ENCODE peak calls at places on chromosomes 5 and 9, in seven cellular contexts. I is PC-3, H is fibroblast of lung, R is hepatocyte, W is GM23248, O is keratinocyte, L is neuronal stem cell. V is an unnamed sample.

GRCh38 chr5:135834639-135835529 is at the start of gene SLC25A48:
- DNase-seq in H (peak; percentile 39), W (peak; percentile 68), I (no peak), O (no peak), R (peak; percentile 86), L (peak; percentile 71), V (peak; percentile 93)

GRCh38 chr5:111221139-111221538 is 3.0 kb upstream of the CAMK4 start:
- DNase-seq in R (no peak), L (no peak), H (no peak), I (no peak), W (no peak), O (no peak), V (no peak)

GRCh38 chr5:137341831-137342230 is 157.3 kb downstream of the SPOCK1 start:
- DNase-seq in I (no peak), H (no peak), L (no peak), O (no peak), R (no peak), W (no peak), V (no peak)

GRCh38 chr9:33329996-33330395 is 39.7 kb downstream of the NFX1 start:
- DNase-seq in R (peak; percentile 20), O (no peak), H (peak; percentile 63), L (no peak), W (peak; percentile 80), I (peak; percentile 83), V (no peak)

GRCh38 chr9:113677057-113677456 is 199.1 kb upstream of the ZNF618 start:
- DNase-seq in W (peak; percentile 36), H (no peak), O (no peak), R (no peak), I (no peak), L (no peak), V (no peak)

GRCh38 chr9:126411948-126412284 is 85.3 kb downstream of the MVB12B start:
- DNase-seq in L (no peak), R (no peak), H (no peak), I (no peak), O (no peak), W (no peak), V (no peak)

GRCh38 chr9:79325501-79325900 is 246.3 kb upstream of the TLE4 start:
- DNase-seq in W (no peak), I (no peak), L (no peak), O (no peak), R (no peak), H (peak; percentile 70), V (no peak)

GRCh38 chr5:76544268-76544926 is 78.8 kb downstream of the F2RL2 start:
- DNase-seq in W (peak; percentile 23), H (peak; percentile 43), O (no peak), R (peak; percentile 78), I (peak; percentile 43), L (peak; percentile 8), V (peak; percentile 60)

GRCh38 chr5:66969963-66970362 is 226.6 kb downstream of the CD180 start:
- DNase-seq in W (no peak), R (no peak), O (no peak), I (no peak), L (no peak), H (no peak), V (no peak)

GRCh38 chr5:67792891-67793290 is 422.7 kb upstream of the PIK3R1 start:
- DNase-seq in H (peak; percentile 60), W (peak; percentile 17), O (no peak), L (no peak), I (no peak), R (no peak), V (no peak)

GRCh38 chr9:15295761-15296405 is 11.1 kb downstream of the TTC39B start:
- DNase-seq in H (peak; percentile 88), L (no peak), W (peak; percentile 89), I (no peak), O (no peak), R (peak; percentile 56), V (no peak)

GRCh38 chr9:37383876-37384715 is 38.4 kb upstream of the GRHPR start:
- DNase-seq in W (no peak), O (no peak), R (no peak), H (no peak), I (no peak), L (no peak), V (no peak)

GRCh38 chr5:95280692-95281091 is 4.2 kb downstream of the MCTP1 start:
- DNase-seq in W (no peak), L (no peak), I (no peak), H (no peak), R (no peak), O (no peak), V (no peak)

GRCh38 chr9:130833324-130833990 is 1.6 kb upstream of the ABL1 start:
- DNase-seq in R (no peak), O (no peak), H (peak; percentile 75), I (peak; percentile 17), L (no peak), W (no peak), V (no peak)

GRCh38 chr5:52811067-52811749 is 23.5 kb downstream of the ITGA1 start:
- DNase-seq in I (peak; percentile 49), W (peak; percentile 90), O (no peak), R (peak; percentile 12), H (peak; percentile 45), L (no peak), V (no peak)

GRCh38 chr9:125008599-125008998 is 67.7 kb upstream of the GOLGA1 start:
- DNase-seq in R (no peak), O (no peak), H (no peak), L (no peak), I (no peak), W (no peak), V (no peak)

GRCh38 chr9:2158111-2158610 is 143.0 kb downstream of the SMARCA2 start:
- DNase-seq in W (peak; percentile 80), R (peak; percentile 46), O (no peak), H (peak; percentile 69), I (peak; percentile 56), L (no peak), V (peak; percentile 39)

GRCh38 chr5:102307232-102307631 is 11.1 kb upstream of the SLCO4C1 start:
- DNase-seq in W (no peak), H (no peak), L (no peak), I (no peak), R (no peak), O (no peak), V (no peak)
- H3K4me1 ChIP-seq in W (no peaks in the 10 kb centered on the region), H (no peaks in the 10 kb centered on the region), L (no peaks in the 10 kb centered on the region), I (no peaks in the 10 kb centered on the region), R (no peaks in the 10 kb centered on the region), O (no peaks in the 10 kb centered on the region), V (no peaks in the 10 kb centered on the region)

GRCh38 chr9:127976943-127977871 is 3.6 kb downstream of the EEIG1 start:
- DNase-seq in H (no peak), O (no peak), I (no peak), W (no peak), R (no peak), L (no peak), V (no peak)
- H2AFZ ChIP-seq in H (no peak overlapping the region), O (no peak overlapping the region), I (no peak overlapping the region), W (no peak overlapping the region), R (no peak overlapping the region), L (no peak overlapping the region), V (no peak overlapping the region)

DNA sequence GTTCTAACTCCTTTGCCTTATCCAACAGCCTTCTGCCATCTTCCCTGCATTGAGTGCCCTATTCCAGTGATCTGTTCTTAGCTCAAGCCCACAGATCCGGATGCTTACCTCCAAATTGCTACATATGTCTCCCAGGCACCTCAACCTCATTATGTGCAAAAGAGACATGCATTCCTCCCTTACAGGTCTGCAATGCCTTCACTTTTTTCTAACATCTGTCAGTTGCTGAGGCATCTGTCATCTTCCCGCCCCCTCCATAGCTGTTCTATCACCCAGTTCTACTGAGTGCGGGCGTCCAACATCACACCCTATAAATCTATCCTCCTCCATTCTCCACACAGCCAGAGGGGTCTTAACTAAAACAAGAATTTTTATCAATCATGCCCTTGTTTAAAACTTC is 20.1 kb downstream of the NMRK1 start:
- DNase-seq in I (no peak), O (no peak), L (no peak), H (no peak), W (no peak), R (no peak), V (no peak)
- H3K4me1 ChIP-seq in I (peaks cover 13% of the 10 kb centered on the region), O (peaks cover 29% of the 10 kb centered on the region), L (no peaks in the 10 kb centered on the region), H (peaks cover 7% of the 10 kb centered on the region), W (peaks cover 18% of the 10 kb centered on the region), R (peaks cover 9% of the 10 kb centered on the region), V (peaks cover 14% of the 10 kb centered on the region)

DNA sequence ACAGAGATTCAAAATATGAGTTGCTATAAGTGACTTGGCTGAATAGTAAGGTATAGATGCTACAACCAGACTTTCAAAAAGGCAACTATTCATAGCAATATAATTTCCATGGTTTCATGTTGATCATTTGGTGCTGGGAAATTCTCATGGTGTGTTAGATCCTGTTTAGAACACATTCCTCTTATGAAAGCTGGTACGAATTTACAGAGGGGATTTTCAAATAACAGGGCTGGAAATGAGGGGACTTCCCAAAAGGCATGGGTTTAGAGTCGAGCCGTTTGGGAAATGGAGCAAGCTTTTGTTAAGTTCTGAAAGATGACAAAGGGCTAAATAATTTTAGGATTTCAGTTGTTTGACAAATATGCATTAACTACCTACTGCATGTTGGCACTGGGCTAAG is 37.5 kb upstream of the RAI14 start:
- DNase-seq in R (no peak), L (no peak), O (no peak), H (no peak), W (no peak), I (no peak), V (no peak)
- H2AFZ ChIP-seq in R (no peak overlapping the region), L (no peak overlapping the region), O (no peak overlapping the region), H (no peak overlapping the region), W (peak overlapping the region; percentile 55), I (no peak overlapping the region), V (no peak overlapping the region)